ENCODE peak calls at places on chromosomes 2 and 18, in eight cellular contexts. K is right cardiac atrium; J is activated effector memory CD4-positive, alpha-beta T cell treated with anti-CD3 and anti-CD28 coated beads, Interleukin-2, amount 50 U/mL, for 16 hours; D is AG08396; C is T-helper 1 cell; V is CD8-positive, alpha-beta T cell; T is progenitor cell of endocrine pancreas; O is activated T-cell treated with anti-CD3 and anti-CD28 coated beads for 48 hours. X is an unnamed sample.

GRCh38 chr18:64318547-64318946 is 169.7 kb upstream of the LINC00305 start:
- DNase-seq in K (no peak), J (no peak), D (no peak), C (no peak), V (no peak), T (no peak), O (no peak), X (no peak)

GRCh38 chr2:26033270-26033768 is 565 bp upstream of the RAB10 start:
- DNase-seq in K (peak), J (no peak), D (no peak), C (no peak), V (no peak), T (no peak), O (peak), X (peak)

GRCh38 chr2:188378551-188378950 is 86.9 kb downstream of the GULP1 start:
- DNase-seq in K (no peak), J (no peak), D (no peak), C (no peak), V (no peak), T (no peak), O (no peak), X (no peak)

GRCh38 chr2:207073791-207074678 is 91.7 kb downstream of the KLF7 start:
- DNase-seq in K (peak), J (peak), D (no peak), C (no peak), V (no peak), T (no peak), O (peak), X (peak)

GRCh38 chr2:75381032-75381431 is 179.7 kb downstream of the EVA1A start:
- DNase-seq in K (peak), J (no peak), D (no peak), C (no peak), V (no peak), T (no peak), O (no peak), X (no peak)

GRCh38 chr2:43461461-43462073 is 134.3 kb downstream of the THADA start:
- DNase-seq in K (no peak), J (no peak), D (no peak), C (no peak), V (no peak), T (no peak), O (no peak), X (no peak)

GRCh38 chr18:63272638-63273037 is 46.9 kb downstream of the BCL2 start:
- DNase-seq in K (no peak), J (no peak), D (no peak), C (no peak), V (no peak), T (no peak), O (no peak), X (no peak)

GRCh38 chr2:74345272-74345943 is 2.2 kb upstream of the SLC4A5 start:
- DNase-seq in K (no peak), J (no peak), D (no peak), C (no peak), V (no peak), T (no peak), O (no peak), X (no peak)

GRCh38 chr2:200966770-200967169 is 3.3 kb upstream of the ORC2 start:
- DNase-seq in K (no peak), J (no peak), D (no peak), C (no peak), V (no peak), T (no peak), O (no peak), X (peak)

GRCh38 chr2:40148344-40148743 is 303.5 kb downstream of the SLC8A1 start:
- DNase-seq in K (no peak), J (no peak), D (no peak), C (no peak), V (no peak), T (no peak), O (no peak), X (no peak)

GRCh38 chr2:61911510-61911909 is 6.0 kb downstream of the COMMD1 start:
- DNase-seq in K (no peak), J (peak), D (no peak), C (no peak), V (no peak), T (no peak), O (no peak), X (no peak)

GRCh38 chr2:188314314-188315054 is 22.8 kb downstream of the GULP1 start:
- DNase-seq in K (no peak), J (no peak), D (no peak), C (no peak), V (no peak), T (no peak), O (no peak), X (no peak)

GRCh38 chr2:68250196-68250595 is 2.1 kb downstream of the PPP3R1 start:
- DNase-seq in K (no peak), J (no peak), D (no peak), C (no peak), V (no peak), T (no peak), O (no peak), X (no peak)

GRCh38 chr2:159539701-159540100 is 76.6 kb downstream of the BAZ2B start:
- DNase-seq in K (no peak), J (no peak), D (no peak), C (no peak), V (no peak), T (no peak), O (no peak), X (no peak)

GRCh38 chr2:66849128-66849527 is 414.2 kb downstream of the MEIS1 start:
- DNase-seq in K (peak), J (no peak), D (no peak), C (no peak), V (no peak), T (no peak), O (no peak), X (no peak)